ENCODE peak calls at places on chromosomes 12 and 14, in eight cellular contexts. G, H, U, I, V, T, N and D are unnamed samples.
A peak's percentile ranks its signal among the peaks of the same experiment; 100 is the strongest.

GRCh38 chr14:32252030-32252670 is 49.1 kb upstream of the RNU6-8 start:
- DNase-seq in U (peak; percentile 75), I (no peak), N (peak; percentile 69), G (peak; percentile 63), H (peak; percentile 89), V (peak; percentile 62), T (peak; percentile 79), D (peak; percentile 84)

GRCh38 chr12:93442411-93443340 is 929 bp upstream of the UBE2N start:
- DNase-seq in V (no peak), N (no peak), U (peak; percentile 34), H (no peak), T (no peak), G (no peak), I (no peak), D (no peak)

GRCh38 chr12:97404549-97404948 is 58.1 kb upstream of the RMST start:
- DNase-seq in U (peak; percentile 6), T (peak; percentile 35), I (no peak), G (no peak), V (no peak), N (peak; percentile 39), H (peak; percentile 51), D (peak; percentile 22)

GRCh38 chr12:52270541-52271070 is 3.8 kb upstream of the KRT86 start:
- DNase-seq in U (no peak), V (no peak), I (no peak), G (no peak), N (no peak), H (no peak), T (no peak), D (no peak)

GRCh38 chr12:26318661-26319068 is 123.3 kb downstream of the SSPN start:
- DNase-seq in T (no peak), H (peak; percentile 73), I (no peak), G (peak; percentile 73), N (peak; percentile 85), U (peak; percentile 89), V (peak; percentile 48), D (peak; percentile 83)

GRCh38 chr14:50920482-50921225 is 23.6 kb downstream of the PYGL start:
- DNase-seq in I (peak; percentile 77), G (no peak), U (peak; percentile 90), N (peak; percentile 91), T (peak; percentile 82), H (peak; percentile 90), V (peak; percentile 42), D (peak; percentile 94)

GRCh38 chr12:115323223-115323905 is 639.4 kb upstream of the TBX3 start:
- DNase-seq in H (no peak), G (no peak), V (peak; percentile 81), U (peak; percentile 86), T (no peak), I (no peak), N (peak; percentile 65), D (peak; percentile 32)

GRCh38 chr12:67590122-67590795 is 58.3 kb upstream of the DYRK2 start:
- DNase-seq in G (no peak), I (no peak), H (no peak), U (no peak), V (no peak), T (no peak), N (no peak), D (no peak)

GRCh38 chr14:61528591-61529021 is 166.7 kb upstream of the HIF1A start:
- DNase-seq in V (no peak), T (no peak), U (peak; percentile 98), I (no peak), H (no peak), G (no peak), N (peak; percentile 97), D (peak; percentile 75)

GRCh38 chr12:70920251-70920851 is at the start of gene PTPRR:
- DNase-seq in U (no peak), V (no peak), I (no peak), N (no peak), H (no peak), T (no peak), G (no peak), D (no peak)

GRCh38 chr14:66495214-66496098 is 9.3 kb downstream of the CCDC196 start:
- DNase-seq in G (peak; percentile 46), U (peak; percentile 71), T (peak; percentile 66), I (no peak), V (peak; percentile 47), H (peak; percentile 65), N (peak; percentile 69), D (peak; percentile 85)

GRCh38 chr14:24556756-24557155 is 19.3 kb downstream of the CTSG start:
- DNase-seq in G (no peak), H (no peak), V (no peak), N (peak; percentile 25), U (peak; percentile 29), T (no peak), I (no peak), D (peak; percentile 3)
- H3K4me3 ChIP-seq in G (no peak overlapping the region), H (no peak overlapping the region), V (no peak overlapping the region), N (no peak overlapping the region), U (no peak overlapping the region), T (no peak overlapping the region), I (no peak overlapping the region), D (no peak overlapping the region)

DNA sequence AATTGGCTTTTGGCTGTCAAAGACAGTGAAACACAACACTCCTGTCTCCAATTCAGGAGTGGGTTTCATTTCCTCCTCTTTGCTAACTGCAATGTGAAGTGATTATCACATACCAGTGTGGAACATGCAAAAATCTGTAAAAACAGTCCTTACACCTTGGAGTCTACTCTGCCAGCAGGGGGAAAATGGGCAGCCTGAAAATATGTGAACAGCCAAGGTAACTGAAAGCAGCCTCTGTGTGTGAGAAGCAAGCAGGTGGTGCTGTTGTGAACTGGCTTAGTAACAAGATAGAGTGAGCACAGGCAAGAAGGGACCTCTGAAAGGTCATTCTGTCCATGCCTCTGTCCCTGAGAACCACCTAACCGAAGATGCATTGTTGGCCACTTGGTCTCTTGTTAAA is 6.0 kb downstream of the PRMT8 start:
- DNase-seq in T (no peak), H (peak; percentile 12), V (no peak), U (no peak), I (no peak), G (no peak), N (no peak), D (no peak)
- TF ChIP-seq CTCF in T (no peak), H (no peak), V (no peak), U (no peak), I (no peak), G (no peak), N (no peak), D (no peak)

DNA sequence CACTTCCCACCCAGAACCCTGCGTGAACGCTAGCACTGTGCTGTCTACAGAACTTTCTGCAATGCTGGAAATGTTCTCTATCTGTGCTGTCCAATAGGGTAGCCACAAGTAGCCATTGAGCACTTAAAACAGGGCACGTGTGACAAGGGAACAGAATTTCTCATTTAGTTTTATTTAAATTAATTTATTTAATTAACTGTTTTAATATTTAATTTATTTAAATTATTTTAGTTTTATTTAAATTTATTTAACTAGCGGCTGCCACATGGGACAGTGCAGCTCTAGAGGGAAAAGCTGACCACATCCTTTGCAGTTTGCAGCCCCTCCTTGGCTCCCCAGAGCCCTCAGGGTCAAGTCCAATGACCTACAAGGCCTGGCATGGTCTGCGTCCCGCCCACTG is 35.0 kb upstream of the CORO1C start:
- DNase-seq in I (no peak), U (no peak), G (no peak), T (no peak), V (no peak), N (no peak), H (no peak), D (no peak)
- H3K4me3 ChIP-seq in I (no peak overlapping the region), U (no peak overlapping the region), G (no peak overlapping the region), T (no peak overlapping the region), V (no peak overlapping the region), N (no peak overlapping the region), H (no peak overlapping the region), D (no peak overlapping the region)

GRCh38 chr12:3532931-3533702 is 42.1 kb downstream of the PRMT8 start:
- DNase-seq in H (no peak), N (no peak), U (no peak), I (no peak), V (no peak), T (no peak), G (no peak), D (no peak)

GRCh38 chr12:3531496-3531895 is 40.5 kb downstream of the PRMT8 start:
- DNase-seq in I (no peak), H (no peak), N (no peak), U (no peak), G (no peak), V (no peak), T (no peak), D (no peak)

GRCh38 chr12:3534511-3534910 is 43.5 kb downstream of the PRMT8 start:
- DNase-seq in V (no peak), N (no peak), G (no peak), U (no peak), H (no peak), T (no peak), I (no peak), D (no peak)

GRCh38 chr12:3535431-3535841 is 44.4 kb downstream of the PRMT8 start:
- DNase-seq in T (no peak), U (no peak), G (no peak), I (no peak), H (no peak), V (no peak), N (no peak), D (no peak)

DNA sequence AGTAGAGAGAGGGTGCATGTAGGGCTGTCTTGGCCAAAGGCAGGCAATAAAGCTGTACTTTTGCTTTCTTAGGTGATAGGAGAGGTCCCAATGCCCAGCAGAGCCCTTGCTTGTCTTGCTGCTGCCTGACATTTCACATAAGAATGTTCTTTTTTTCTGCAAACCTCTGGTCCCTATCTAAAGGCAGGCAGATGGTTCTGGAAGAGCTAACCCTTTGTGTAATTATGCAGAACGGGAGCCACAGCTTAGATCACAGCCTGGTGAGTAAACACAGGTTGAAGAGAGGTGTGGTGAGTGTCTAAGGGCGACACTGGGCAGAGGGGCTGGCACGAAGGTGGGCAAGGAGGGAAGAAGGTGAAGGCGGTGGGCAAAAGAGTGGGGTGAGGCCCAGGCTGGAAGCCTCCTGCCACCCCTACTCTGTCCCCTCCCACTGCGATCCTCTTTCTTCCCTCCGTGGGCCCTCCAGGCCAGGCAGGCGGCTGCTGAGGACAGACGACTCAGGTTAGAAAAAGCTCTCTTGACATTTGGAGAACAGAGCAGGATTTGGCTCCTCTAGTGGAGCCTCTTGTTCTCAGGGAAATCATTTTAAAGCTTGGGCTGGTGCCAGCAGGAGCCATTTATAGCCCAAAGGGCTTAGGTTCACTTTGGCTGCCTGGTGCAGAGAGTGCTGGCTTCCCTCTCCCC is 42.8 kb downstream of the PRMT8 start:
- DNase-seq in N (no peak), H (no peak), U (no peak), G (no peak), V (no peak), T (no peak), I (no peak), D (no peak)
- TF ChIP-seq CTCF in N (no peak), H (no peak), U (no peak), G (no peak), V (no peak), T (no peak), I (peak; percentile 1), D (no peak)